ENCODE peak calls at places on chromosome 1, in five cellular contexts. One of them, this sample, is unnamed.

GRCh38 chr1:228405979-228406265 is 713 bp downstream of the TRIM11 start:
- DNase-seq in adipocyte: no peak
- DNase-seq in aorta: peak
- DNase-seq in fibroblast of the conjunctiva: no peak
- DNase-seq in EL: no peak
- DNase-seq in this sample: no peak

GRCh38 chr1:16905856-16906702 is 10.3 kb downstream of the RNU1-2 start:
- DNase-seq in adipocyte: no peak
- DNase-seq in EL: no peak
- DNase-seq in fibroblast of the conjunctiva: no peak
- DNase-seq in aorta: no peak
- DNase-seq in this sample: peak

GRCh38 chr1:220219136-220219442 is 53.2 kb downstream of the RAB3GAP2 start:
- DNase-seq in fibroblast of the conjunctiva: no peak
- DNase-seq in adipocyte: no peak
- DNase-seq in aorta: no peak
- DNase-seq in EL: no peak
- DNase-seq in this sample: no peak

GRCh38 chr1:117828206-117828605 is 101.2 kb downstream of the GDAP2 start:
- DNase-seq in adipocyte: peak
- DNase-seq in fibroblast of the conjunctiva: peak
- DNase-seq in EL: peak
- DNase-seq in aorta: peak
- DNase-seq in this sample: peak

GRCh38 chr1:179888071-179888470 is 6.0 kb downstream of the TOR1AIP1 start:
- DNase-seq in EL: no peak
- DNase-seq in adipocyte: no peak
- DNase-seq in fibroblast of the conjunctiva: no peak
- DNase-seq in aorta: no peak
- DNase-seq in this sample: no peak

GRCh38 chr1:221543529-221544120 is 198.3 kb downstream of the DUSP10 start:
- DNase-seq in EL: peak
- DNase-seq in fibroblast of the conjunctiva: peak
- DNase-seq in aorta: no peak
- DNase-seq in adipocyte: peak
- DNase-seq in this sample: peak

GRCh38 chr1:40906781-40907400 is 44.7 kb upstream of the CITED4 start:
- DNase-seq in EL: no peak
- DNase-seq in fibroblast of the conjunctiva: no peak
- DNase-seq in adipocyte: no peak
- DNase-seq in aorta: no peak
- DNase-seq in this sample: no peak

GRCh38 chr1:194570449-194570848 is 1384.0 kb upstream of the B3GALT2 start:
- DNase-seq in aorta: no peak
- DNase-seq in EL: no peak
- DNase-seq in adipocyte: peak
- DNase-seq in fibroblast of the conjunctiva: no peak
- DNase-seq in this sample: peak

GRCh38 chr1:203471841-203472240 is 3.8 kb upstream of the PRELP start:
- DNase-seq in fibroblast of the conjunctiva: no peak
- DNase-seq in aorta: no peak
- DNase-seq in EL: no peak
- DNase-seq in adipocyte: no peak
- DNase-seq in this sample: no peak

GRCh38 chr1:6762060-6762459 is 23.2 kb upstream of the CAMTA1 start:
- DNase-seq in fibroblast of the conjunctiva: no peak
- DNase-seq in adipocyte: no peak
- DNase-seq in EL: no peak
- DNase-seq in aorta: no peak
- DNase-seq in this sample: no peak

GRCh38 chr1:77230051-77230450 is 10.8 kb upstream of the PIGK start:
- DNase-seq in fibroblast of the conjunctiva: no peak
- DNase-seq in aorta: no peak
- DNase-seq in adipocyte: no peak
- DNase-seq in EL: peak
- DNase-seq in this sample: peak

GRCh38 chr1:24643362-24644346 is 552 bp downstream of the SRRM1 start:
- DNase-seq in aorta: peak
- DNase-seq in fibroblast of the conjunctiva: no peak
- DNase-seq in EL: peak
- DNase-seq in adipocyte: peak
- DNase-seq in this sample: no peak

GRCh38 chr1:245704765-245705164 is 550.0 kb downstream of the KIF26B start:
- DNase-seq in aorta: no peak
- DNase-seq in adipocyte: no peak
- DNase-seq in fibroblast of the conjunctiva: no peak
- DNase-seq in EL: peak
- DNase-seq in this sample: peak

GRCh38 chr1:29675481-29676263 is 439.4 kb downstream of the PTPRU start:
- DNase-seq in aorta: no peak
- DNase-seq in adipocyte: no peak
- DNase-seq in fibroblast of the conjunctiva: no peak
- DNase-seq in EL: no peak
- DNase-seq in this sample: no peak

GRCh38 chr1:17799642-17800041 is 44.5 kb downstream of the ACTL8 start:
- DNase-seq in EL: no peak
- DNase-seq in adipocyte: no peak
- DNase-seq in aorta: no peak
- DNase-seq in fibroblast of the conjunctiva: no peak
- DNase-seq in this sample: no peak